ENCODE peak calls at places on chromosomes 11 and 22, in five cellular contexts. Y is HEK293T, I is SK-N-SH, U is GM12878, J is K562. D is an unnamed sample.

GRCh38 chr22:32476804-32477203 is 2.2 kb downstream of the FBXO7 start:
- DNase-seq in Y (no peak), I (no peak), U (no peak), J (no peak), D (no peak)

GRCh38 chr11:61785837-61786402 is 6.5 kb downstream of the TMEM258 start:
- DNase-seq in I (no peak), Y (no peak), J (no peak), U (no peak), D (no peak)

GRCh38 chr11:13448876-13449275 is 14.1 kb downstream of the BTBD10 start:
- DNase-seq in U (no peak), Y (no peak), J (peak; percentile 11), I (no peak), D (no peak)

GRCh38 chr11:69730500-69730899 is 26.7 kb upstream of the FGF19 start:
- DNase-seq in J (no peak), U (no peak), Y (no peak), I (no peak), D (no peak)

GRCh38 chr22:26642465-26643367 is 14.7 kb upstream of the MIAT start:
- DNase-seq in J (peak; percentile 64), U (no peak), I (no peak), Y (no peak), D (no peak)

GRCh38 chr11:9004310-9004945 is 627 bp upstream of the NRIP3 start:
- DNase-seq in J (no peak), I (no peak), Y (no peak), U (no peak), D (no peak)

GRCh38 chr11:122149232-122149631 is 33.2 kb upstream of the BLID start:
- DNase-seq in J (no peak), Y (no peak), U (no peak), I (no peak), D (no peak)

GRCh38 chr11:46930089-46930488 is 6.5 kb upstream of the CSTPP1 start:
- DNase-seq in I (no peak), Y (no peak), U (no peak), J (no peak), D (peak; percentile 34)

GRCh38 chr11:121406291-121406690 is 45.8 kb upstream of the SORL1 start:
- DNase-seq in U (no peak), J (no peak), I (no peak), Y (no peak), D (no peak)

GRCh38 chr22:32478994-32479393 is 4.4 kb downstream of the FBXO7 start:
- DNase-seq in J (no peak), I (no peak), U (no peak), Y (no peak), D (no peak)

GRCh38 chr11:4105916-4106315 is 11.3 kb downstream of the RRM1 start:
- DNase-seq in J (no peak), I (no peak), Y (no peak), U (no peak), D (no peak)

GRCh38 chr11:57368106-57368826 is 12.7 kb downstream of the PRG3 start:
- DNase-seq in U (no peak), Y (no peak), I (no peak), J (no peak), D (no peak)

GRCh38 chr11:6623391-6624363 is 4.5 kb upstream of the TPP1 start:
- DNase-seq in Y (no peak), J (no peak), U (no peak), I (no peak), D (no peak)

GRCh38 chr11:8597182-8597581 is 3.2 kb upstream of the STK33 start:
- DNase-seq in U (no peak), J (no peak), I (no peak), Y (no peak), D (no peak)

GRCh38 chr11:61106296-61106695 is 4.0 kb downstream of the CD5 start:
- DNase-seq in Y (no peak), I (no peak), J (no peak), U (no peak), D (no peak)

GRCh38 chr11:13955971-13956421 is 6.5 kb upstream of the SPON1 start:
- DNase-seq in J (peak; percentile 40), U (no peak), Y (peak; percentile 53), I (peak; percentile 44), D (peak; percentile 58)

GRCh38 chr22:36055376-36056310 is 27.0 kb upstream of the RBFOX2 start:
- DNase-seq in I (no peak), U (no peak), J (no peak), Y (no peak), D (no peak)

GRCh38 chr22:50115693-50116092 is 25.9 kb downstream of the MOV10L1 start:
- DNase-seq in U (no peak), J (no peak), I (peak; percentile 83), Y (no peak), D (peak; percentile 46)

GRCh38 chr11:134292661-134293060 is 16.5 kb downstream of the GLB1L3 start:
- DNase-seq in I (no peak), U (no peak), J (no peak), Y (no peak), D (no peak)

GRCh38 chr11:102279641-102280170 is 37.6 kb upstream of the BIRC3 start:
- DNase-seq in Y (peak; percentile 28), I (no peak), J (no peak), U (peak; percentile 68), D (peak; percentile 98)

GRCh38 chr11:77141034-77141433 is 13.0 kb downstream of the MYO7A start:
- DNase-seq in Y (no peak), U (no peak), J (no peak), I (no peak), D (peak; percentile 79)

GRCh38 chr11:111725621-111726020 is 40.6 kb downstream of the PPP2R1B start:
- DNase-seq in I (no peak), U (no peak), Y (no peak), J (no peak), D (no peak)

GRCh38 chr22:22940961-22941605 is 53.5 kb downstream of the IGLL5 start:
- DNase-seq in I (no peak), J (no peak), U (no peak), Y (no peak), D (no peak)

GRCh38 chr11:115170133-115170815 is 333.9 kb downstream of the CADM1 start:
- DNase-seq in J (peak; percentile 27), I (peak; percentile 47), U (no peak), Y (peak; percentile 49), D (peak; percentile 18)

GRCh38 chr22:30823015-30823370 is 128.3 kb downstream of the OSBP2 start:
- DNase-seq in J (peak; percentile 48), U (no peak), Y (peak; percentile 76), I (peak; percentile 74), D (no peak)

GRCh38 chr11:41392591-41392990 is 66.9 kb downstream of the LRRC4C start:
- DNase-seq in Y (no peak), U (no peak), J (no peak), I (no peak), D (no peak)

GRCh38 chr11:20042025-20042639 is 118.1 kb downstream of the DBX1 start:
- DNase-seq in Y (no peak), U (no peak), I (no peak), J (no peak), D (no peak)

GRCh38 chr22:25098445-25099081 is 101.1 kb upstream of the CRYBB3 start:
- DNase-seq in J (no peak), U (no peak), Y (no peak), I (no peak), D (no peak)

GRCh38 chr22:21791635-21792625 is 56.3 kb upstream of the YPEL1 start:
- DNase-seq in J (peak; percentile 90), Y (no peak), U (peak; percentile 62), I (no peak), D (no peak)

GRCh38 chr11:84543367-84544159 is 1083.6 kb downstream of the DLG2 start:
- DNase-seq in U (no peak), Y (no peak), I (peak; percentile 8), J (no peak), D (no peak)

GRCh38 chr22:26527574-26528465 is 15.5 kb upstream of the TFIP11 start:
- DNase-seq in I (no peak), Y (no peak), U (no peak), J (no peak), D (no peak)

GRCh38 chr11:111384494-111384893 is 5.4 kb upstream of the POU2AF1 start:
- DNase-seq in Y (no peak), J (no peak), U (no peak), I (no peak), D (no peak)

GRCh38 chr22:26065847-26066246 is 103.4 kb upstream of the SEZ6L start:
- DNase-seq in U (no peak), I (no peak), Y (no peak), J (no peak), D (no peak)

GRCh38 chr11:46391578-46392420 is at the start of gene CHRM4:
- DNase-seq in Y (peak; percentile 68), U (no peak), I (peak; percentile 94), J (peak; percentile 93), D (peak; percentile 24)

GRCh38 chr11:107612445-107612844 is 21.5 kb downstream of the ELMOD1 start:
- DNase-seq in Y (no peak), J (no peak), I (no peak), U (no peak), D (no peak)

DNA sequence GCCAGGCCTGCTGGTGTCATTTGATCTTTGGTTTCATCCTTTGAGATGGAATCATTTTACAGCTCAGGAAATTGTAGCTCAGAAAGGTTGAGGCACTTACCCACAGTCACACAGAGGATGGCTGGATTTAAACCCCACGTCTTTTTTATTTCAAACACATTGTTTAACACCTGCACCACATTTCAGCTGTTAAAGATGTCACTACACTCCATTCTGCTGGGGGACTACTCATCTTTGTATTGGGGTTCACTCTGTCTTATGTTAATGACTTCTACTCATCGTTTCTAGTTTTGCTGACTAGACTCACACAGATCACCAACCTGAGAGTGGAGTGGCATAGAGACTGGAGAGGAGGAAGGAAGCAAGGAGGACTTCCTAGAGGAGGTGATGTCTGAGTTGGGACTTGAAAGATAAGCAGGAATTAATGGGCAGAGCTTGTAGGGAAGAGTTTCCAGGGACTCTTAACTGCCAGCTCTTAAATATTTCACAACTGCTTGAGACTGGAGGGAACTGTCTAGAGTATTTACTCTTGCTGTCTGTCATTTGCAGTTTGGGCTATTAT is 80.0 kb downstream of the TP53I11 start:
- DNase-seq in I (no peak), J (no peak), U (no peak), Y (no peak), D (no peak)
- TF ChIP-seq FOXM1 in I (no peak), J (no peak), U (no peak), Y (no peak), D (no peak)

GRCh38 chr11:73308963-73309960 is 1.2 kb downstream of the ARHGEF17 start:
- DNase-seq in J (peak; percentile 35), Y (no peak), I (no peak), U (no peak), D (peak; percentile 92)
- TF ChIP-seq FOXM1 in J (no peak), Y (no peak), I (no peak), U (no peak), D (no peak)

GRCh38 chr22:37425800-37426531 is 1.3 kb downstream of the ELFN2 start:
- DNase-seq in U (no peak), I (no peak), J (no peak), Y (no peak), D (no peak)
- TF ChIP-seq FOXM1 in U (no peak), I (no peak), J (no peak), Y (no peak), D (no peak)

GRCh38 chr11:99893803-99894202 is 793.3 kb upstream of the ARHGAP42 start:
- DNase-seq in Y (no peak), J (no peak), U (no peak), I (no peak), D (no peak)
- TF ChIP-seq FOXM1 in Y (no peak), J (no peak), U (no peak), I (no peak), D (no peak)